ENCODE peak calls at places on chromosomes 11 and 22, in nine cellular contexts. One of them, this sample, is unnamed.

GRCh38 chr11:69202511-69203221 is 46.9 kb downstream of the SMIM38 start:
- DNase-seq in AG09309: no peak
- DNase-seq in cardiac muscle cell: no peak
- DNase-seq in GM12865: no peak
- DNase-seq in uterus: no peak
- DNase-seq in neural progenitor cell: no peak
- DNase-seq in mucosa of descending colon: no peak
- DNase-seq in thoracic aorta: no peak
- DNase-seq in astrocyte of the spinal cord: no peak
- DNase-seq in this sample: no peak

GRCh38 chr11:12599408-12600143 is 74.6 kb upstream of the TEAD1 start:
- DNase-seq in thoracic aorta: no peak
- DNase-seq in uterus: peak
- DNase-seq in cardiac muscle cell: peak
- DNase-seq in astrocyte of the spinal cord: no peak
- DNase-seq in GM12865: peak
- DNase-seq in AG09309: no peak
- DNase-seq in mucosa of descending colon: no peak
- DNase-seq in neural progenitor cell: peak
- DNase-seq in this sample: no peak

GRCh38 chr22:38038426-38038825 is 18.8 kb upstream of the PICK1 start:
- DNase-seq in cardiac muscle cell: no peak
- DNase-seq in astrocyte of the spinal cord: no peak
- DNase-seq in AG09309: no peak
- DNase-seq in mucosa of descending colon: no peak
- DNase-seq in uterus: no peak
- DNase-seq in thoracic aorta: no peak
- DNase-seq in neural progenitor cell: no peak
- DNase-seq in GM12865: no peak
- DNase-seq in this sample: no peak

GRCh38 chr22:35379146-35379993 is 1.5 kb upstream of the HMOX1 start:
- DNase-seq in cardiac muscle cell: no peak
- DNase-seq in GM12865: no peak
- DNase-seq in thoracic aorta: no peak
- DNase-seq in astrocyte of the spinal cord: no peak
- DNase-seq in uterus: no peak
- DNase-seq in AG09309: no peak
- DNase-seq in mucosa of descending colon: peak
- DNase-seq in neural progenitor cell: no peak
- DNase-seq in this sample: no peak

GRCh38 chr11:73266644-73267015 is 5.5 kb upstream of the P2RY6 start:
- DNase-seq in GM12865: no peak
- DNase-seq in neural progenitor cell: no peak
- DNase-seq in mucosa of descending colon: peak
- DNase-seq in cardiac muscle cell: no peak
- DNase-seq in thoracic aorta: no peak
- DNase-seq in uterus: no peak
- DNase-seq in AG09309: no peak
- DNase-seq in astrocyte of the spinal cord: no peak
- DNase-seq in this sample: no peak

GRCh38 chr11:19864141-19865120 is 151.8 kb downstream of the NAV2 start:
- DNase-seq in uterus: no peak
- DNase-seq in AG09309: no peak
- DNase-seq in thoracic aorta: no peak
- DNase-seq in mucosa of descending colon: no peak
- DNase-seq in GM12865: no peak
- DNase-seq in neural progenitor cell: peak
- DNase-seq in astrocyte of the spinal cord: no peak
- DNase-seq in cardiac muscle cell: no peak
- DNase-seq in this sample: no peak

GRCh38 chr11:12127206-12127898 is 17.0 kb downstream of the MICAL2 start:
- DNase-seq in GM12865: no peak
- DNase-seq in thoracic aorta: no peak
- DNase-seq in astrocyte of the spinal cord: no peak
- DNase-seq in neural progenitor cell: no peak
- DNase-seq in mucosa of descending colon: no peak
- DNase-seq in uterus: no peak
- DNase-seq in AG09309: no peak
- DNase-seq in cardiac muscle cell: no peak
- DNase-seq in this sample: no peak

GRCh38 chr22:32723632-32724031 is 77.9 kb upstream of the TIMP3 start:
- DNase-seq in astrocyte of the spinal cord: peak
- DNase-seq in mucosa of descending colon: peak
- DNase-seq in uterus: peak
- DNase-seq in cardiac muscle cell: no peak
- DNase-seq in AG09309: peak
- DNase-seq in GM12865: peak
- DNase-seq in thoracic aorta: no peak
- DNase-seq in neural progenitor cell: no peak
- DNase-seq in this sample: peak

GRCh38 chr11:88618716-88619462 is 281.4 kb upstream of the CTSC start:
- DNase-seq in neural progenitor cell: no peak
- DNase-seq in cardiac muscle cell: no peak
- DNase-seq in uterus: no peak
- DNase-seq in thoracic aorta: no peak
- DNase-seq in mucosa of descending colon: no peak
- DNase-seq in astrocyte of the spinal cord: no peak
- DNase-seq in AG09309: no peak
- DNase-seq in GM12865: no peak
- DNase-seq in this sample: no peak

GRCh38 chr11:82791779-82792178 is 58.1 kb upstream of the FAM181B start:
- DNase-seq in cardiac muscle cell: no peak
- DNase-seq in neural progenitor cell: no peak
- DNase-seq in uterus: no peak
- DNase-seq in GM12865: no peak
- DNase-seq in astrocyte of the spinal cord: no peak
- DNase-seq in mucosa of descending colon: no peak
- DNase-seq in AG09309: no peak
- DNase-seq in thoracic aorta: no peak
- DNase-seq in this sample: no peak

GRCh38 chr11:121389651-121390050 is 62.5 kb upstream of the SORL1 start:
- DNase-seq in cardiac muscle cell: peak
- DNase-seq in AG09309: no peak
- DNase-seq in mucosa of descending colon: no peak
- DNase-seq in thoracic aorta: no peak
- DNase-seq in uterus: no peak
- DNase-seq in neural progenitor cell: peak
- DNase-seq in GM12865: no peak
- DNase-seq in astrocyte of the spinal cord: peak
- DNase-seq in this sample: peak

GRCh38 chr11:14894657-14895598 is 2.9 kb upstream of the CYP2R1 start:
- DNase-seq in GM12865: no peak
- DNase-seq in AG09309: peak
- DNase-seq in cardiac muscle cell: no peak
- DNase-seq in neural progenitor cell: no peak
- DNase-seq in uterus: no peak
- DNase-seq in mucosa of descending colon: peak
- DNase-seq in astrocyte of the spinal cord: peak
- DNase-seq in thoracic aorta: no peak
- DNase-seq in this sample: no peak

GRCh38 chr11:72848846-72849466 is 34.7 kb downstream of the ATG16L2 start:
- DNase-seq in mucosa of descending colon: no peak
- DNase-seq in astrocyte of the spinal cord: peak
- DNase-seq in cardiac muscle cell: peak
- DNase-seq in uterus: no peak
- DNase-seq in AG09309: no peak
- DNase-seq in GM12865: peak
- DNase-seq in neural progenitor cell: peak
- DNase-seq in thoracic aorta: no peak
- DNase-seq in this sample: no peak

GRCh38 chr11:69310351-69310750 is 16.4 kb downstream of the MYEOV start:
- DNase-seq in AG09309: no peak
- DNase-seq in GM12865: no peak
- DNase-seq in astrocyte of the spinal cord: no peak
- DNase-seq in cardiac muscle cell: no peak
- DNase-seq in mucosa of descending colon: no peak
- DNase-seq in uterus: no peak
- DNase-seq in neural progenitor cell: no peak
- DNase-seq in thoracic aorta: no peak
- DNase-seq in this sample: no peak

DNA sequence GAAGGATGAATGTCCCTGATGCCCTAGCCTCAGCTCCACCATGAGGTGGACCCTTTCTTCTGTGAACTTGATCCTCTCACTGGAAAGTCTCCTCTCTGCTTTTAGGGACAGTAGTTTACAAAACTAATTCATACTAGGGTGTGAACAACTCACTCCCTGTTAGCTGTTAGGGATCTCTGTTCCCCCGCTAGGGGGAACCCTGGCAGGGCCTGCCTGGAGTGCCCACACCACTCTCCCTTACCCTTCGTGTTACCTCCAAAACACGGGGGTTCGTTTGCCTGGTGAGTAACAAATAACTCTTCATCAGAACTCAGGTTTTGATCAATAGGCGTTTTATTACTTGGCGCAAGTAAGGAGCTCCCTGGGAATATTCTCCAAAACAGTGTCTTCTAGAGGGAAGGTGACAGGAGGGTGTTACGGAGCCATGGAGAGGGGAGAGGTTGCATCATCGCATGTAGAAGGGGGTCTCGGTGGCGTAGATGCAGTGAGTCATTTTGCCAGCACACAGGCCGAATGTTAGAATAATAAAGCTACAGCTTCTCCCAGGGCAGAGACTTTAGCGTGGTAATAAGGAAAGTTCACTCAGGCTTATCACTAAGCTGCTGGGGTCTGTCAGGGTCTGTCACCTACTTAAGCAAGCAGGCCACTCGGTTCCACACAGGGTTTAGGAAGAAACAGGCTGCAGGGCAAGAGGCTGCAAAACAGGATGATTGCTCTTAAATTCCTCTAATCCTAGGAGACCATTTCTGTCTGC is 45.8 kb downstream of the C11orf96 start:
- DNase-seq in mucosa of descending colon: no peak
- DNase-seq in AG09309: no peak
- DNase-seq in cardiac muscle cell: peak
- DNase-seq in thoracic aorta: no peak
- DNase-seq in GM12865: no peak
- DNase-seq in neural progenitor cell: no peak
- DNase-seq in uterus: no peak
- DNase-seq in astrocyte of the spinal cord: peak
- DNase-seq in this sample: peak
- TF ChIP-seq CTCF in mucosa of descending colon: no peak
- TF ChIP-seq CTCF in AG09309: peak
- TF ChIP-seq CTCF in cardiac muscle cell: peak
- TF ChIP-seq CTCF in thoracic aorta: no peak
- TF ChIP-seq CTCF in GM12865: no peak
- TF ChIP-seq CTCF in neural progenitor cell: no peak
- TF ChIP-seq CTCF in uterus: peak
- TF ChIP-seq CTCF in astrocyte of the spinal cord: peak
- TF ChIP-seq CTCF in this sample: peak

GRCh38 chr22:17774928-17775675 is 833 bp upstream of the BID start:
- DNase-seq in mucosa of descending colon: peak
- DNase-seq in neural progenitor cell: peak
- DNase-seq in astrocyte of the spinal cord: no peak
- DNase-seq in thoracic aorta: no peak
- DNase-seq in uterus: no peak
- DNase-seq in GM12865: no peak
- DNase-seq in AG09309: no peak
- DNase-seq in cardiac muscle cell: no peak
- DNase-seq in this sample: no peak
- H3K4me3 ChIP-seq in mucosa of descending colon: no peak
- H3K4me3 ChIP-seq in neural progenitor cell: peak
- H3K4me3 ChIP-seq in astrocyte of the spinal cord: no peak
- H3K4me3 ChIP-seq in thoracic aorta: peak
- H3K4me3 ChIP-seq in uterus: no peak
- H3K4me3 ChIP-seq in GM12865: peak
- H3K4me3 ChIP-seq in AG09309: peak
- H3K4me3 ChIP-seq in cardiac muscle cell: no peak
- H3K4me3 ChIP-seq in this sample: no peak

GRCh38 chr11:16248248-16248647 is 108.1 kb downstream of the SOX6 start:
- DNase-seq in AG09309: no peak
- DNase-seq in uterus: no peak
- DNase-seq in mucosa of descending colon: no peak
- DNase-seq in GM12865: no peak
- DNase-seq in neural progenitor cell: no peak
- DNase-seq in thoracic aorta: no peak
- DNase-seq in cardiac muscle cell: no peak
- DNase-seq in astrocyte of the spinal cord: no peak
- DNase-seq in this sample: no peak

DNA sequence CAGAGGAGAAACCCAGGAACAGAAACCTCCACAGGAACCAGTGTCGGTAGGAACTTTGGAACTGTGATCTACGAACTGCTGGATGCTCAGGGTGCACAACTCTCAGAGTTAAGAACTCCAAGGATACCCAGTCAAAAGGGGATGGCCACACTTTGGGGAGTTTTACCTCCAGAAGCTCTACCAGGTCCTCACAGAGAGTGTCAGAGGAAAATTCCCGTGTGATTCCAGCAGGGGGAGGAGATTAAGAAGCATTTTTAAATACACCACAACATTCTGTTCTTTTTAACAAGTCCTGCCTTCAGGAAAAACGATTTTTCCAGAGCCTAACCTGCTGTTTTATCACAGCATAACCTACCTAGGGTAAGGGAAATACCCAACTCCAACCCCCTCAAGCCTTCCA is 104.0 kb downstream of the SOX6 start:
- DNase-seq in AG09309: no peak
- DNase-seq in uterus: no peak
- DNase-seq in neural progenitor cell: peak
- DNase-seq in thoracic aorta: no peak
- DNase-seq in cardiac muscle cell: peak
- DNase-seq in mucosa of descending colon: no peak
- DNase-seq in GM12865: no peak
- DNase-seq in astrocyte of the spinal cord: peak
- DNase-seq in this sample: no peak
- TF ChIP-seq CTCF in AG09309: no peak
- TF ChIP-seq CTCF in uterus: no peak
- TF ChIP-seq CTCF in neural progenitor cell: peak
- TF ChIP-seq CTCF in thoracic aorta: no peak
- TF ChIP-seq CTCF in cardiac muscle cell: peak
- TF ChIP-seq CTCF in mucosa of descending colon: no peak
- TF ChIP-seq CTCF in GM12865: no peak
- TF ChIP-seq CTCF in astrocyte of the spinal cord: peak
- TF ChIP-seq CTCF in this sample: peak

GRCh38 chr11:62553839-62554361 is 7.3 kb upstream of the AHNAK start:
- DNase-seq in mucosa of descending colon: no peak
- DNase-seq in GM12865: no peak
- DNase-seq in AG09309: peak
- DNase-seq in thoracic aorta: no peak
- DNase-seq in cardiac muscle cell: no peak
- DNase-seq in astrocyte of the spinal cord: peak
- DNase-seq in neural progenitor cell: no peak
- DNase-seq in uterus: no peak
- DNase-seq in this sample: no peak

GRCh38 chr11:62556872-62557631 is 10.4 kb upstream of the AHNAK start:
- DNase-seq in astrocyte of the spinal cord: no peak
- DNase-seq in cardiac muscle cell: no peak
- DNase-seq in thoracic aorta: no peak
- DNase-seq in uterus: no peak
- DNase-seq in mucosa of descending colon: peak
- DNase-seq in GM12865: peak
- DNase-seq in AG09309: no peak
- DNase-seq in neural progenitor cell: no peak
- DNase-seq in this sample: no peak

GRCh38 chr11:62556102-62556871 is 9.7 kb upstream of the AHNAK start:
- DNase-seq in GM12865: peak
- DNase-seq in cardiac muscle cell: peak
- DNase-seq in mucosa of descending colon: peak
- DNase-seq in uterus: peak
- DNase-seq in thoracic aorta: peak
- DNase-seq in AG09309: peak
- DNase-seq in astrocyte of the spinal cord: peak
- DNase-seq in neural progenitor cell: peak
- DNase-seq in this sample: peak

GRCh38 chr11:62554377-62554776 is 7.8 kb upstream of the AHNAK start:
- DNase-seq in uterus: no peak
- DNase-seq in astrocyte of the spinal cord: no peak
- DNase-seq in neural progenitor cell: peak
- DNase-seq in thoracic aorta: no peak
- DNase-seq in GM12865: no peak
- DNase-seq in AG09309: no peak
- DNase-seq in mucosa of descending colon: no peak
- DNase-seq in cardiac muscle cell: no peak
- DNase-seq in this sample: no peak

GRCh38 chr11:62555464-62556092 is 9.0 kb upstream of the AHNAK start:
- DNase-seq in AG09309: no peak
- DNase-seq in astrocyte of the spinal cord: no peak
- DNase-seq in uterus: no peak
- DNase-seq in neural progenitor cell: peak
- DNase-seq in thoracic aorta: no peak
- DNase-seq in GM12865: peak
- DNase-seq in cardiac muscle cell: peak
- DNase-seq in mucosa of descending colon: no peak
- DNase-seq in this sample: no peak
- H3K4me3 ChIP-seq in AG09309: no peak
- H3K4me3 ChIP-seq in astrocyte of the spinal cord: no peak
- H3K4me3 ChIP-seq in uterus: no peak
- H3K4me3 ChIP-seq in neural progenitor cell: no peak
- H3K4me3 ChIP-seq in thoracic aorta: peak
- H3K4me3 ChIP-seq in GM12865: peak
- H3K4me3 ChIP-seq in cardiac muscle cell: no peak
- H3K4me3 ChIP-seq in mucosa of descending colon: no peak
- H3K4me3 ChIP-seq in this sample: peak

This sample was measured in astrocyte of the cerebellum.